ENCODE peak calls at places on chromosome 6, in six cellular contexts. Q, H, I, Z, J and B are unnamed samples.

GRCh38 chr6:147508871-147509608 is 550 bp downstream of the SAMD5 start:
- DNase-seq in Q (no peak), H (no peak), I (no peak), Z (no peak), J (no peak), B (no peak)

GRCh38 chr6:21496749-21497148 is 96.8 kb upstream of the SOX4 start:
- DNase-seq in Q (no peak), H (no peak), I (no peak), Z (no peak), J (no peak), B (no peak)

GRCh38 chr6:170405311-170405975 is 98.9 kb downstream of the FAM120B start:
- DNase-seq in Q (peak; percentile 42), H (peak; percentile 97), I (no peak), Z (peak; percentile 95), J (peak; percentile 77), B (no peak)

GRCh38 chr6:44128020-44128917 is 915 bp downstream of the TMEM63B start:
- DNase-seq in Q (peak; percentile 39), H (no peak), I (no peak), Z (peak; percentile 57), J (peak; percentile 38), B (peak; percentile 48)

GRCh38 chr6:21588812-21589811 is 4.4 kb upstream of the SOX4 start:
- DNase-seq in Q (peak; percentile 90), H (peak; percentile 90), I (no peak), Z (peak; percentile 93), J (peak; percentile 90), B (peak; percentile 90)

GRCh38 chr6:95593025-95593424 is 15.7 kb downstream of the MANEA start:
- DNase-seq in Q (no peak), H (no peak), I (no peak), Z (no peak), J (no peak), B (no peak)

GRCh38 chr6:42337985-42338572 is 113.6 kb downstream of the TRERF1 start:
- DNase-seq in Q (no peak), H (no peak), I (no peak), Z (no peak), J (no peak), B (no peak)

GRCh38 chr6:97275809-97276208 is 7.2 kb downstream of the MMS22L start:
- DNase-seq in Q (no peak), H (no peak), I (no peak), Z (no peak), J (no peak), B (no peak)

GRCh38 chr6:32825966-32826365 is 9.2 kb upstream of the HLA-DOB start:
- DNase-seq in Q (peak; percentile 60), H (peak; percentile 55), I (no peak), Z (peak; percentile 70), J (peak; percentile 71), B (no peak)

GRCh38 chr6:43391448-43392031 is 22.1 kb upstream of the ZNF318 start:
- DNase-seq in Q (no peak), H (no peak), I (no peak), Z (peak; percentile 81), J (no peak), B (no peak)

GRCh38 chr6:84601366-84601765 is 163.0 kb downstream of the TBX18 start:
- DNase-seq in Q (peak; percentile 67), H (no peak), I (no peak), Z (no peak), J (no peak), B (no peak)

GRCh38 chr6:45532626-45533258 is 155.0 kb upstream of the SUPT3H start:
- DNase-seq in Q (no peak), H (peak; percentile 68), I (no peak), Z (peak; percentile 84), J (no peak), B (no peak)

GRCh38 chr6:46730918-46731461 is 4.2 kb downstream of the PLA2G7 start:
- DNase-seq in Q (no peak), H (no peak), I (no peak), Z (no peak), J (peak; percentile 32), B (no peak)

GRCh38 chr6:137297887-137298286 is 78.7 kb upstream of the IFNGR1 start:
- DNase-seq in Q (peak; percentile 95), H (peak; percentile 80), I (peak; percentile 82), Z (no peak), J (peak; percentile 19), B (peak; percentile 91)

GRCh38 chr6:130240232-130240631 is 17.5 kb upstream of the SAMD3 start:
- DNase-seq in Q (no peak), H (peak; percentile 78), I (no peak), Z (peak; percentile 19), J (peak; percentile 21), B (no peak)

DNA sequence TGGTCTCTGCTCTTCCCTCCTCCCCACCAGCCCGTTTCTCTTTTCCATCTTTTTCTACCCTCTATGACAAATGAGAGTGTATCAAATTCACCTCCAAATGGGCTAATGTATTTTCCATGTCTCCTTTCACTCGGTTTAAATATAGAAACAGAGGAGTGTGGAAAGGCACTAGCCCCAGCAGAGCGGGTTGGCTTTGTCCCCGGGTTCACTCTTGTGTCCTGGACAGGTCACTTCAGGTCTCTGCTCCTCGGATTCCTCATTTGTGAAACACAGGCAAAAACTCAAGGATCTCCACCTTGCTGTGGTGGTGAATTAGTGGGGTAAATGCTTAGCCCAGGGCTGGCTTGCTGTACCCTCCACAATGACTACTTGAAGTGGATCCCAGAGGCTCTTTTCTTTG is 293.1 kb downstream of the THBS2 start:
- DNase-seq in Q (no peak), H (no peak), I (no peak), Z (no peak), J (no peak), B (no peak)
- H2AK5ac ChIP-seq in Q (no peak overlapping the region), H (no peak overlapping the region), I (no peak overlapping the region), Z (no peak overlapping the region), J (no peak overlapping the region), B (no peak overlapping the region)

DNA sequence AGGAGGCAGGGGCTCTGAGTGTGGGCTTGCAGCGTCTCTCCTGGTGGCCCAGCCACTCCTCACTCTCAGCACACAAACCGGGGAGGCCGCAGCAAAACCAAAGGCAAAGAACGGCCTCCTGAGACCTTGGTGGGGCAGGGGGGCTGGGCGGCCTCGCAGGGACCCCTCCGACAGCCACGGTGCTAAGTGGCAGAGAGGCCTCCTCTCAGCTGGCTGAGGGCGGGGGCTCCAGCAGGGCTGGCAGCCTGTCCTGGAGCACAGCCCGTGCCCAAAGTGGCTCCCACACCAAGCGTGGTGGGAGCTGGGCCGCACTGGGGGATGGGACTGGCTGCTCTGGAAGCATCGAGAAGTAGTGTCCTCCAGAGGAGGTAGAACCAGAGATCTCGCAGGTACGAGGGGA is 334.4 kb downstream of the QKI start:
- DNase-seq in Q (no peak), H (no peak), I (no peak), Z (no peak), J (no peak), B (no peak)
- H2AK5ac ChIP-seq in Q (no peak overlapping the region), H (no peak overlapping the region), I (no peak overlapping the region), Z (no peak overlapping the region), J (no peak overlapping the region), B (no peak overlapping the region)

DNA sequence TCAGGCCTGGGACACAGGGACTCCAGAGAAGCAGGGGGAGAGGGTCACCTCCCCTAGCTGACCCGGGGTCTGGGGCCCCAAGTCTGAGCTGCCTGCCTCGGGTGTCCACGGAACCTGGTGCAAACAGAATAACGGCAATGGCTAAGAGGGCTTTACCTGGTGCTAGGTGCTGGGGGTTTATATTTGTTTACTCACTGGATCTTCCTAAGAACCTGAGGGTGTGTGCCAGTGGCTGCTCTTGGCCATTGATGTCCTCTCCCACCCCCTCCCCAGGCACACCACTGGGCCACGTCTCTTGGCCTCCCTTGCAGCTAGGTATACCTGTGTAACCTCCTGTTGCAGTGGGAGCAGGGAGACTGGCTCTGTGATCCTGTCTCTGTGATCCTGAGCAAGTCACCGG is 157.9 kb upstream of the MLN start:
- DNase-seq in Q (no peak), H (no peak), I (no peak), Z (no peak), J (no peak), B (peak; percentile 11)
- H2AK5ac ChIP-seq in Q (no peak overlapping the region), H (no peak overlapping the region), I (no peak overlapping the region), Z (no peak overlapping the region), J (no peak overlapping the region), B (no peak overlapping the region)

GRCh38 chr6:164037165-164037564 is 622.6 kb downstream of the QKI start:
- DNase-seq in Q (no peak), H (no peak), I (no peak), Z (no peak), J (no peak), B (no peak)

GRCh38 chr6:164035912-164036485 is 621.5 kb downstream of the QKI start:
- DNase-seq in Q (no peak), H (no peak), I (no peak), Z (no peak), J (peak; percentile 30), B (no peak)

GRCh38 chr6:164040994-164041393 is 626.5 kb downstream of the QKI start:
- DNase-seq in Q (no peak), H (no peak), I (no peak), Z (no peak), J (no peak), B (no peak)

GRCh38 chr6:164042212-164042611 is 627.7 kb downstream of the QKI start:
- DNase-seq in Q (no peak), H (no peak), I (no peak), Z (no peak), J (no peak), B (no peak)

DNA sequence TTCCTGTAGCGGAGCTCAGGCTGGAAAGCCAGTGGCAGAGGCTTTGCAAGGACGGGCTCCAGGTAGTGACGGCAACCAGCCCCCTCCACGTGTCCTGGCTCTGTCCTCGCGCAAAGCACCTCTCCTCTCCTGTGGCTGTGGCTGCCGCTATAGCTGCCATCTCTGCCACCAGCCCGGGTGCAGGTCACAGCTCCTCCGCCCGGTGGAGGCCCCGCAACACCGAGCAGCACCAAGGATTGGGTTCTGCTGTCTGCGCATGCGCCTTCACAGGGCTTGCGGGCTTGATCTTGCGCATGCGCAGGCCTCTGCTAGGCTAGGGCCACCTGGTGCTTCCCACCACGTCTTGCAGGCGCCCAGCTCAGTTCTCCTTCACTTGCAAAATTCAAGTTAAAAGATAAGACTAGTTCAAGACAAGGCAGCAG is 625.4 kb downstream of the QKI start:
- DNase-seq in Q (no peak), H (no peak), I (no peak), Z (no peak), J (peak; percentile 89), B (peak; percentile 44)
- H2AK5ac ChIP-seq in Q (no peak overlapping the region), H (no peak overlapping the region), I (no peak overlapping the region), Z (no peak overlapping the region), J (no peak overlapping the region), B (no peak overlapping the region)

DNA sequence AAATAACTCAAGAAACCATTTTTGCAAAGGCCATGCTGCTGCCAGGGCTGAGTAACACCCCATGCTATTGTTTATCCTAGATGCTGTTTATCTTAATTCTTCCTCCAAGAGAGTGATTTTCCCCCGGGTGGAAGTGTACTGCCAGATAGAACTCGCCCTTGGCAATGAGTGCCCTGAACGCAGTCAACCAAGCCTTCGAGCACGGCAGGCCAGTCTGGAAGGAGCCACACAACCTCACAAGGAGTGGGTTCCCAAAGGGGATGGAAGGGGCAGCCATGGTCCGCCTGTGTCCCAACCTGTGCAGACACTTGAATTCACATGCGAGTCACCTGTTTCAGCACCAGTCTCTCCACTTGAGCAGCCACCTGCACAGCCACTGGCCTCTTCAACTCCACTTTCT is 31.9 kb downstream of the PNPLA1 start:
- DNase-seq in Q (no peak), H (peak; percentile 25), I (no peak), Z (no peak), J (no peak), B (no peak)
- H2AK5ac ChIP-seq in Q (no peak overlapping the region), H (no peak overlapping the region), I (no peak overlapping the region), Z (no peak overlapping the region), J (no peak overlapping the region), B (no peak overlapping the region)